ENCODE peak calls at places on chromosomes 5 and 9, in five cellular contexts. N, G, A, W and M are unnamed samples. For H3K4me1, the result is how much of the 10 kb centered on the place peaks cover.

GRCh38 chr5:98492258-98492657 is 281.2 kb upstream of the RGMB start:
- DNase-seq in N (no peak), G (no peak), A (peak), W (no peak), M (no peak)

GRCh38 chr5:56638061-56638621 is 177.2 kb upstream of the MAP3K1 start:
- DNase-seq in N (peak), G (no peak), A (no peak), W (no peak), M (peak)

GRCh38 chr5:96254980-96255681 is 177.9 kb downstream of the PCSK1 start:
- DNase-seq in N (peak), G (peak), A (peak), W (no peak), M (no peak)

GRCh38 chr5:119269061-119269579 is 86.7 kb upstream of the TNFAIP8 start:
- DNase-seq in N (peak), G (peak), A (peak), W (peak), M (peak)

GRCh38 chr5:118115791-118116190 is 872.6 kb downstream of the DTWD2 start:
- DNase-seq in N (no peak), G (no peak), A (peak), W (no peak), M (no peak)

GRCh38 chr9:137575382-137575724 is 3.4 kb downstream of the DPH7 start:
- DNase-seq in N (no peak), G (no peak), A (no peak), W (no peak), M (no peak)

GRCh38 chr9:81529556-81530193 is 159.7 kb downstream of the TLE1 start:
- DNase-seq in N (peak), G (peak), A (peak), W (no peak), M (no peak)

GRCh38 chr5:10138385-10139057 is 111.2 kb downstream of the ATPSCKMT start:
- DNase-seq in N (no peak), G (no peak), A (no peak), W (no peak), M (no peak)

GRCh38 chr9:93379051-93379450 is 72.4 kb upstream of the FAM120A start:
- DNase-seq in N (no peak), G (no peak), A (no peak), W (no peak), M (no peak)

GRCh38 chr9:105150991-105151685 is 93.3 kb upstream of the SLC44A1 start:
- DNase-seq in N (no peak), G (peak), A (peak), W (no peak), M (no peak)

GRCh38 chr5:127930311-127930710 is 153.3 kb upstream of the SLC12A2 start:
- DNase-seq in N (peak), G (peak), A (peak), W (no peak), M (no peak)

GRCh38 chr9:93670208-93671029 is 94.0 kb downstream of the PHF2 start:
- DNase-seq in N (peak), G (peak), A (no peak), W (peak), M (peak)

GRCh38 chr9:69121155-69122085 is 52.7 kb upstream of the TJP2 start:
- DNase-seq in N (peak), G (peak), A (peak), W (peak), M (peak)

GRCh38 chr9:129405831-129406220 is 215.1 kb downstream of the C9orf50 start:
- DNase-seq in N (no peak), G (no peak), A (no peak), W (no peak), M (no peak)
- H3K4me1 ChIP-seq in N (under half), G (under half), A (under half), W (under half), M (under half)

DNA sequence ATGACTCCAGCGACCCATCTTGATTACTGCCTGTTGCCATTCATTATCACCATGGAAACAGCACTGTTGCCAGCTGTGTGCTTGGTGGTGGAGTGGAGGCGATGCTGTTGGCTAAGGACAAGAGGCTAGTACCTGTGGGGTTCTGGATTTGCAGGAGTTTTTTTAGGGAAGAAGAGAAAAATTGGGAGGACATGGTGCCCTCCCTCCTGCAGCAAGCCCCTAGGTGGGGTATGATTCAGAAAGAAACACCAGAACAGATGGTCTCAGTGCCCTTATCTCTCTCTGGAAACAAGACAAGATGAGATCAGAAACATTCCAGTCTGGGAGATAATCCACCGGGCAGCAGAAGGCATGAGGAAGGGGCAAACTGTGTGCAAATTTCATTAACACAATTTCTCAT is 87.8 kb upstream of the TLR4 start:
- DNase-seq in N (peak), G (no peak), A (no peak), W (no peak), M (no peak)
- H3K4me3 ChIP-seq in N (no peak), G (no peak), A (no peak), W (no peak), M (no peak)

GRCh38 chr5:82297711-82298110 is 19.6 kb upstream of the RPS23 start:
- DNase-seq in N (no peak), G (no peak), A (no peak), W (no peak), M (no peak)

GRCh38 chr5:82295959-82296557 is 17.9 kb upstream of the RPS23 start:
- DNase-seq in N (no peak), G (no peak), A (peak), W (no peak), M (no peak)

GRCh38 chr5:82296929-82297328 is 18.8 kb upstream of the RPS23 start:
- DNase-seq in N (no peak), G (no peak), A (no peak), W (no peak), M (no peak)

GRCh38 chr5:82298668-82299067 is 20.5 kb upstream of the RPS23 start:
- DNase-seq in N (no peak), G (no peak), A (no peak), W (no peak), M (no peak)

GRCh38 chr5:82295144-82295543 is 17.0 kb upstream of the RPS23 start:
- DNase-seq in N (no peak), G (peak), A (no peak), W (no peak), M (no peak)
- H3K4me1 ChIP-seq in N (under half), G (under half), A (under half), W (under half), M (under half)

DNA sequence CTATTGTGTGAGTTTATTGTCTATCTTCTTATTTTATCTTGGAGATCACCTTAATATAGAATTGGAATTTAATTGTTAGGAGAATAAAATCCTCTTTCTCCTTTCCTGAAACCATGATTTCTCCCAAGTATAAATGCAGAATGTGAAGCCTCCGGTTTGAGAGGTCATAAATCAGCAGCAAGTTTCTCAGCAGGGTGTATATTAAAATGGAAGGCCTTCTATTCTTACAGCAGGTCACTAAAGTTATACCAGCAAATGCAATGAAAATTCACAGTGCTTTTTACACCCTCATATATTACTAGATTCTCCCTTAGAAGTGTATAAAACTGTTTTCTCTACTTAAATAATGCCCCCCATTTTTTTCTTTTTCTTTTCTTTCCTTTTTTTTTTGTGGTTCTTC is 211.0 kb downstream of the RAB3C start:
- DNase-seq in N (no peak), G (no peak), A (no peak), W (no peak), M (no peak)
- H3K4me3 ChIP-seq in N (no peak), G (no peak), A (no peak), W (no peak), M (no peak)

GRCh38 chr5:176536902-176537607 is at the start of gene RNF44:
- DNase-seq in N (peak), G (peak), A (peak), W (peak), M (peak)

GRCh38 chr5:176538505-176538806 is 1.3 kb upstream of the RNF44 start:
- DNase-seq in N (no peak), G (no peak), A (no peak), W (no peak), M (no peak)

GRCh38 chr5:176540476-176540899 is 3.3 kb upstream of the RNF44 start:
- DNase-seq in N (no peak), G (no peak), A (no peak), W (no peak), M (no peak)

GRCh38 chr5:176537608-176538504 is 654 bp upstream of the RNF44 start:
- DNase-seq in N (peak), G (peak), A (peak), W (peak), M (peak)

GRCh38 chr5:176538985-176539384 is 1.8 kb upstream of the RNF44 start:
- DNase-seq in N (no peak), G (no peak), A (no peak), W (no peak), M (no peak)
- H3K4me1 ChIP-seq in N (half or more), G (under half), A (under half), W (under half), M (under half)

DNA sequence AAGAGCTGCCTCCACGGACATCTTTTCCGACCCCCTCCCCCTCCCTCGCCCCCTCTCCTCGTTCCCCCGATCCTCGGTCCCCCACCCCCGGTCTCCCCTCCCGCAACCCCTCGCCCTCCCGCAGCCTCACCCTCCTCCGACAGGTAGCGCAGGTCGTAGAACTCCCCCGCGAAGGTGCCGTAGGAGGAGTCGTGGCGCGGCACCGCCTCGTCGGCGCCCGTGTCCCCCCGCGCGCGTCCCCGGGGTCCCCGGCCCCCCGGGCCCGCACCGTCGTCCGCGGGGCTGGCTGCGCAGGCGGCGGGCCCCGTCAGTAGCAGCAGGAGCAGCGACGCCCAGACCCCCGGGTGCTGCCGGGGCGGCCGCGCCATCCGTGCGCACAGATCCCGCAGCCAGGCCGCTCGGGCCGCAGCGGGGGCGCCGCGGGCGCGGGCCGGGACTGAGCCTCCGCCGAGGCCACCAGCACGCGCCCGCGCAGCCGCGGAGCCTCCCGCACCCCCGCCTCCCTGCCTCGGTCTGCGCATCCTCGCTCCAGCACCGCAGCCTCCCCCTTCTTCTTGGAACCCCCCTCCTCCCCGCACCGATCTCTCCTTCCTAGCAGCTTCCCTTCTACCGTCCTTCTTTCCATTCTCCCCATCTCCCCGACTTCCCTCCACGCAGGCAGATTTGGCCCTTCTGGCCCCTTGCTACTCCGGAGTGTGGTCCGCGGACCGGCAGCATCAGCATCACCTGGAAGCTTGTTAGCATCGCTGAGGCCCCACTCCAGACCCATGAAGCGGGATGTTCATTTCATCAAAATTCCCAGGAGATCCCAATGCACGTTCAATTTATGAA is at the start of gene FRRS1L:
- DNase-seq in N (no peak), G (no peak), A (no peak), W (no peak), M (no peak)
- H3K4me3 ChIP-seq in N (no peak), G (peak), A (no peak), W (no peak), M (no peak)

GRCh38 chr5:135398160-135398854 is 724 bp downstream of the MACROH2A1 start:
- DNase-seq in N (peak), G (no peak), A (peak), W (peak), M (peak)
- H3K4me1 ChIP-seq in N (under half), G (under half), A (under half), W (under half), M (under half)